ENCODE peak calls at places on chromosomes 7 and 10, in four cellular contexts. Y is suprapubic skin, X is kidney epithelial cell, O is lower leg skin. Z is an unnamed sample.

GRCh38 chr7:110502893-110503465 is 587.9 kb upstream of the LRRN3 start:
- DNase-seq in Y (no peak), X (no peak), O (no peak), Z (no peak)

GRCh38 chr7:129777195-129777844 is 165.8 kb downstream of the NRF1 start:
- DNase-seq in Y (peak), X (no peak), O (no peak), Z (no peak)

GRCh38 chr7:69781412-69781846 is 183.2 kb downstream of the AUTS2 start:
- DNase-seq in Y (no peak), X (no peak), O (no peak), Z (no peak)

GRCh38 chr7:140039071-140039470 is 23.7 kb downstream of the PARP12 start:
- DNase-seq in Y (no peak), X (no peak), O (no peak), Z (no peak)

GRCh38 chr7:3089493-3089892 is 45.8 kb upstream of the CARD11 start:
- DNase-seq in Y (no peak), X (no peak), O (no peak), Z (no peak)

GRCh38 chr10:62268027-62268398 is 631 bp downstream of the RTKN2 start:
- DNase-seq in Y (no peak), X (no peak), O (no peak), Z (no peak)

GRCh38 chr7:102119213-102119651 is 167.4 kb upstream of the SH2B2 start:
- DNase-seq in Y (no peak), X (no peak), O (no peak), Z (no peak)

GRCh38 chr10:70007116-70007820 is 45.4 kb upstream of the MACROH2A2 start:
- DNase-seq in Y (no peak), X (no peak), O (no peak), Z (no peak)

GRCh38 chr7:81264116-81264515 is 345.3 kb upstream of the SEMA3C start:
- DNase-seq in Y (no peak), X (no peak), O (peak), Z (no peak)

GRCh38 chr7:69668339-69668738 is 70.1 kb downstream of the AUTS2 start:
- DNase-seq in Y (no peak), X (no peak), O (no peak), Z (no peak)

GRCh38 chr7:18753972-18754610 is 258.5 kb downstream of the HDAC9 start:
- DNase-seq in Y (no peak), X (no peak), O (no peak), Z (no peak)

GRCh38 chr7:123494193-123494796 is 40.1 kb downstream of the IQUB start:
- DNase-seq in Y (no peak), X (no peak), O (no peak), Z (peak)

GRCh38 chr7:103751476-103751875 is 238.0 kb downstream of the RELN start:
- DNase-seq in Y (no peak), X (no peak), O (no peak), Z (no peak)

GRCh38 chr10:72736176-72736795 is 44.3 kb downstream of the MCU start:
- DNase-seq in Y (no peak), X (no peak), O (no peak), Z (peak)

GRCh38 chr10:17215782-17216122 is 12.3 kb upstream of the VIM start:
- DNase-seq in Y (no peak), X (no peak), O (no peak), Z (no peak)

GRCh38 chr7:128737867-128738390 is 1.2 kb upstream of the CALU start:
- DNase-seq in Y (no peak), X (peak), O (no peak), Z (peak)

GRCh38 chr7:137325927-137326326 is 17.6 kb downstream of the PTN start:
- DNase-seq in Y (no peak), X (no peak), O (no peak), Z (no peak)

GRCh38 chr10:129390726-129391125 is 76.3 kb upstream of the MGMT start:
- DNase-seq in Y (no peak), X (no peak), O (no peak), Z (no peak)

GRCh38 chr10:25082276-25083204 is 66.1 kb downstream of the THNSL1 start:
- DNase-seq in Y (no peak), X (no peak), O (no peak), Z (no peak)

GRCh38 chr10:102241444-102242117 is at the start of gene PITX3:
- DNase-seq in Y (peak), X (peak), O (peak), Z (no peak)

GRCh38 chr7:17852361-17852760 is 87.9 kb downstream of the SNX13 start:
- DNase-seq in Y (no peak), X (no peak), O (no peak), Z (no peak)

GRCh38 chr10:10517866-10518265 is 499.8 kb upstream of the CELF2 start:
- DNase-seq in Y (no peak), X (no peak), O (no peak), Z (no peak)

GRCh38 chr10:26486304-26486703 is 48.2 kb downstream of the APBB1IP start:
- DNase-seq in Y (no peak), X (peak), O (peak), Z (peak)

GRCh38 chr10:80501381-80501912 is 36.3 kb upstream of the SH2D4B start:
- DNase-seq in Y (no peak), X (no peak), O (no peak), Z (no peak)

GRCh38 chr10:104434601-104435000 is 81.0 kb downstream of the CFAP58 start:
- DNase-seq in Y (no peak), X (no peak), O (no peak), Z (no peak)

GRCh38 chr10:96794786-96795733 is 37.0 kb upstream of the LCOR start:
- DNase-seq in Y (no peak), X (no peak), O (no peak), Z (no peak)

GRCh38 chr10:117345143-117345542 is 30.1 kb downstream of the PDZD8 start:
- DNase-seq in Y (no peak), X (no peak), O (no peak), Z (no peak)

GRCh38 chr7:8147004-8147403 is 115.0 kb downstream of the ICA1 start:
- DNase-seq in Y (no peak), X (no peak), O (no peak), Z (no peak)

GRCh38 chr10:29576681-29577080 is 58.1 kb downstream of the SVIL start:
- DNase-seq in Y (no peak), X (no peak), O (no peak), Z (no peak)

GRCh38 chr7:18228686-18229085 is 201.0 kb upstream of the PRPS1L1 start:
- DNase-seq in Y (no peak), X (no peak), O (no peak), Z (no peak)

GRCh38 chr7:33849004-33849403 is 56.3 kb upstream of the BMPER start:
- DNase-seq in Y (no peak), X (no peak), O (no peak), Z (no peak)

GRCh38 chr10:97566338-97566986 is 6.1 kb upstream of the ANKRD2 start:
- DNase-seq in Y (no peak), X (no peak), O (no peak), Z (no peak)

GRCh38 chr10:68601490-68602265 is 41.5 kb downstream of the TET1 start:
- DNase-seq in Y (no peak), X (no peak), O (no peak), Z (no peak)
- H3K4me3 ChIP-seq in Y (no peak), X (no peak), O (no peak), Z (peak)

DNA sequence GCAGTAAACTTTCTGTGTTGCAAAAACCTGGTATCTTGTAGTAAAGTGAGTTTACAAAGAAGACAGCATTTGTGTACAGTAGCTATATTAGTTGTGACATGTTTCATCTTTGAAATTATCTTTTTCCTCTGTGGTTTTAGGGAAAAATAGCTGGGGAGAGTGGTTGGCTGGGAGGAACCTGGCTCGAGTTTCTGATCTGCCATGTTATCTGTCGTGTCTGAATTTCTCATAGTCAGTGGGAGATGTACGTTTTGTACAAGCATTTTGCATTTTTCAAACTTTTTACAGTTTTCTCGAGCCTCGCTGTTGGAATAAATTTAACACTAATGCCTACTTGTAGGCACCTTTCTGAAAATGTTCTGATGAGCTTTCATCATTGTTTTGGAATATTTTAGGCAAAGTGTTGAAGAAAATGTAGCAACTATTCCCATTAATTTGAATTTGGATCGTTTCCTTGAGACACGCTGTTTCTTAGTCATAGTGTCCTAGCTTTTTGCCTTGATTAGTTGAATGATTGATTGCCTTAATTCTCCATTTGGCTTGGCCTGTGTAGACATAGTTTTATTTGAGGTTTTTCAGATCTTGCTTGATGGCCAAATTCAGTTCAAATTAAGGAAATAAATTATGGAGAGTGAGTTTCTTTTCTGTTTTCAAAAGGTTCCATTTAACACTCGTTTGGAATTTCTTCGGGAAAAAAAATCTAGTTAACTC is 65.1 kb downstream of the CAMK1D start:
- DNase-seq in Y (no peak), X (no peak), O (no peak), Z (no peak)
- H3K4me3 ChIP-seq in Y (no peak), X (no peak), O (no peak), Z (no peak)

DNA sequence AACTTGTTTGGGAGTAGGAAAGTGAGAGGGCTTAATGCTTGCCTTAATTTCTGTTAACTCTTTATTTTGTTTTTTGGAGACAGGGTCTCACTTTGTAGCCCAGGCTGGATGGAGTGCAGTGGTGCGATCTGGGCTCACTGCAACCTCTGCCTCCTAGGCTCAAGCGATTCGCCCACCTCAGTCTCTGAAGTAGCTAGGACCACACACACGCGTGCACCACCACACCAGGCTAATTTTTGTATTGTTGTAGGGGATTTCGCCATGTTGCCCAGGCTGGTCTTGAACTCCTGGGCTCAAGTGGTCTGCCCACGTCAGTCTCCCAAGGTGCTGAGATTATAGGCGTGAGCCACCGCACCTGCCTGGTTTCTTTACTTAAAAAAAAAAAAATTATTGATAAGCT is 1.9 kb downstream of the PPP2R2D start:
- DNase-seq in Y (peak), X (no peak), O (no peak), Z (no peak)
- H3K4me3 ChIP-seq in Y (peak), X (no peak), O (no peak), Z (peak)

GRCh38 chr7:150519310-150519709 is 4.6 kb downstream of the GIMAP7 start:
- DNase-seq in Y (no peak), X (no peak), O (no peak), Z (no peak)
- H3K4me3 ChIP-seq in Y (no peak), X (no peak), O (no peak), Z (no peak)

DNA sequence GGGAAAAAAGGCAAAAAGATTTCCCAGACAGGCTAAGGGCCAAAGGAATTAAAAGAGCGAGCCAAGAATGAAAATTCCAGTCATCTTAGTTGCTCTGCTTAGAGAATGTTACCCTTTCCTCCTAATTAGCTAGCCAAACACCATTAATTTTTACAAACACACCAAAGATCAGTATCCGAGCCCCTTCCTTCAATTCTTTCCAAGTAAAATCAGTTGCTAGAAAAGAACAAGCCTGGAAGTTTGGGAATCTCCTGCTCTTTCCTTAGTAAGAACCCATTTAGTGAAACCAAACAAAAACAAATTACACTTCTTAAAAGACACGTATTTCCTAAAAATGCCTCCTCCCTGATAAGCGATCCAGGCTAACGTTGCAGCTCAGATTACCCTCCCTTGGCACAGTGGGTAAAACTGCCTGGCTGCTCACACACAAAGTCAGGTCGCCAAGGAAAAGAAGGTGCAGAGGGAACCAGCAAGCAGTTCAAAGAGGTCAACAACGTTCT is 57.1 kb upstream of the ABLIM1 start:
- DNase-seq in Y (no peak), X (no peak), O (no peak), Z (peak)
- H3K4me3 ChIP-seq in Y (no peak), X (no peak), O (no peak), Z (peak)

GRCh38 chr10:14652067-14652466 is 122.6 kb downstream of the FAM107B start:
- DNase-seq in Y (no peak), X (no peak), O (no peak), Z (no peak)

GRCh38 chr10:14645239-14645960 is 129.3 kb downstream of the FAM107B start:
- DNase-seq in Y (no peak), X (no peak), O (no peak), Z (no peak)

GRCh38 chr10:14649739-14650138 is 125.0 kb downstream of the FAM107B start:
- DNase-seq in Y (no peak), X (no peak), O (no peak), Z (no peak)

GRCh38 chr10:14648042-14648765 is 126.5 kb downstream of the FAM107B start:
- DNase-seq in Y (no peak), X (peak), O (peak), Z (peak)

DNA sequence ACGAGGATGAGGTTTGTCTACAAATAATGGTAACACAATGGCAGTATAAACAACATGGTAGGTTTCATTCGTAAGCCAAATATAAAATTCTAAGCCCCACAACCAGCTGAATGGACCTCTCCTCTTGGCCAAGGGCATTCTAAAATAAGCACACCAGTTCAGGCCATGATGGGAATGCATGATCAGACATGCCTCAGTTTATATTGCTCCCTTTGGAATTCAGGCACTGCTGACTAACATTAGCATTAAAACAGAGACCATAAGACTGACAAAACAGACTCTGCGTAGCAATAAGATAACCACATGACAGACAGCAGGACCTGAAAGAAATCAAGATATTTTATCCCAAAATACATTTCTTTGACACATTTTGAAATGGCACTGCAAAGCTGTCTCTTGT is 125.8 kb downstream of the FAM107B start:
- DNase-seq in Y (no peak), X (no peak), O (no peak), Z (no peak)
- H3K4me3 ChIP-seq in Y (no peak), X (no peak), O (no peak), Z (no peak)

DNA sequence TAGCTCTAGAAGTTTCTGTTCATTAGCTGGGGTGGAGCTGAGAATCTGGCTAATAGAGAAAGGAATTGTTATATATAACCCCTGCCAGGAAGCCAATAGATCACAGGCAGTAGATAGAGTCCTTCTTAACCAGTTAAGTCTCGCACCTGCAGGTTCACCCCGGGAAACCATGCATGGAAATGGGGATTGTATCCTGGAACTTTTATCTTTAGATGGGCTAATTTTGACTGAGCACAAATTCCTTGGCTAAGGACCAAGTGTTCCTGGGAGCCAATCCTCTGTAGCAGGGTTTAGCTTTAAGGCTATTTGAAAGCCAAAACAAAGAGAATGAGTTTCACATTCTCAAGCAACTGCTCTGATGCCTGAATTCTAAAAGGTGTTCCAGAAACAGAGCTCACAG is 15.9 kb upstream of the NPVF start:
- DNase-seq in Y (no peak), X (no peak), O (no peak), Z (no peak)
- H3K4me3 ChIP-seq in Y (no peak), X (no peak), O (no peak), Z (no peak)

GRCh38 chr10:74079028-74079913 is 71.4 kb downstream of the AP3M1 start:
- DNase-seq in Y (no peak), X (no peak), O (no peak), Z (no peak)

GRCh38 chr10:74079914-74080590 is 70.6 kb downstream of the AP3M1 start:
- DNase-seq in Y (no peak), X (no peak), O (no peak), Z (no peak)

GRCh38 chr10:74076961-74077360 is 73.7 kb downstream of the AP3M1 start:
- DNase-seq in Y (no peak), X (no peak), O (no peak), Z (no peak)

GRCh38 chr10:74077416-74077815 is 73.2 kb downstream of the AP3M1 start:
- DNase-seq in Y (no peak), X (no peak), O (no peak), Z (no peak)

DNA sequence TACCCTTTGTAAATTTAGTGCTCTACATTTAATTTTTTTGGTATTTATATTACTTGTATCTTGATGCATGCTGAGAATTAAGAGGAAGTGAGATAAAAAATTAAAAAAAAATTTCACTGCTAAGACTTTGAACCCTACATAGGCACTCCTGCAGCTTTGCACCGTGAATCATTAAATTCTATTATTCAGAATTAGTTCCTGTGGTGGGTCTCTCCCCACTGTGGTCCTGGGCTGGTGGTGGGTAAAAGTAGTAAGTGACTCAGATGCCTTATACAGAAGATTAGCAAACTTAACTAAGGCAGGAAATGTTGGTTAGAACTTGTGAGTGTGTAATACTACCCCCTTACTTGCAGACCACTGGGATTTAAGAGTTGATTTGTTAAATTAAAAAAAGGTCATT is 72.6 kb downstream of the AP3M1 start:
- DNase-seq in Y (no peak), X (no peak), O (no peak), Z (peak)
- H3K4me3 ChIP-seq in Y (no peak), X (no peak), O (no peak), Z (no peak)